ENCODE peak calls at places on chromosomes 5 and 9, in nine cellular contexts. One of them, this sample, is unnamed.

GRCh38 chr9:133347515-133347984 is 381 bp downstream of the MED22 start:
- DNase-seq in heart right ventricle: peak
- DNase-seq in CD8-positive, alpha-beta T cell: peak
- DNase-seq in RWPE1: peak
- DNase-seq in upper lobe of right lung: peak
- DNase-seq in lower lobe of right lung: peak
- DNase-seq in ascending aorta: no peak
- DNase-seq in breast epithelium: no peak
- DNase-seq in left ventricle myocardium inferior: peak
- DNase-seq in this sample: peak

GRCh38 chr9:94699715-94700114 is 26.8 kb upstream of the AOPEP start:
- DNase-seq in heart right ventricle: no peak
- DNase-seq in CD8-positive, alpha-beta T cell: no peak
- DNase-seq in RWPE1: no peak
- DNase-seq in upper lobe of right lung: no peak
- DNase-seq in lower lobe of right lung: no peak
- DNase-seq in ascending aorta: no peak
- DNase-seq in breast epithelium: no peak
- DNase-seq in left ventricle myocardium inferior: no peak
- DNase-seq in this sample: no peak

GRCh38 chr9:123928471-123929176 is 1.3 kb downstream of the DENND1A start:
- DNase-seq in heart right ventricle: no peak
- DNase-seq in CD8-positive, alpha-beta T cell: no peak
- DNase-seq in RWPE1: no peak
- DNase-seq in upper lobe of right lung: no peak
- DNase-seq in lower lobe of right lung: no peak
- DNase-seq in ascending aorta: no peak
- DNase-seq in breast epithelium: no peak
- DNase-seq in left ventricle myocardium inferior: no peak
- DNase-seq in this sample: no peak

GRCh38 chr5:133163839-133164238 is 112.0 kb downstream of the HSPA4 start:
- DNase-seq in heart right ventricle: no peak
- DNase-seq in CD8-positive, alpha-beta T cell: no peak
- DNase-seq in RWPE1: no peak
- DNase-seq in upper lobe of right lung: no peak
- DNase-seq in lower lobe of right lung: no peak
- DNase-seq in ascending aorta: no peak
- DNase-seq in breast epithelium: no peak
- DNase-seq in left ventricle myocardium inferior: no peak
- DNase-seq in this sample: no peak

GRCh38 chr5:68534131-68534940 is 318.8 kb downstream of the PIK3R1 start:
- DNase-seq in heart right ventricle: peak
- DNase-seq in CD8-positive, alpha-beta T cell: no peak
- DNase-seq in RWPE1: no peak
- DNase-seq in upper lobe of right lung: no peak
- DNase-seq in lower lobe of right lung: no peak
- DNase-seq in ascending aorta: no peak
- DNase-seq in breast epithelium: no peak
- DNase-seq in left ventricle myocardium inferior: peak
- DNase-seq in this sample: no peak

GRCh38 chr9:35940474-35941467 is 17.2 kb downstream of the OR2S2 start:
- DNase-seq in heart right ventricle: no peak
- DNase-seq in CD8-positive, alpha-beta T cell: peak
- DNase-seq in RWPE1: no peak
- DNase-seq in upper lobe of right lung: no peak
- DNase-seq in lower lobe of right lung: no peak
- DNase-seq in ascending aorta: no peak
- DNase-seq in breast epithelium: no peak
- DNase-seq in left ventricle myocardium inferior: no peak
- DNase-seq in this sample: no peak

GRCh38 chr5:77367733-77368132 is 124.4 kb downstream of the WDR41 start:
- DNase-seq in heart right ventricle: no peak
- DNase-seq in CD8-positive, alpha-beta T cell: no peak
- DNase-seq in RWPE1: peak
- DNase-seq in upper lobe of right lung: no peak
- DNase-seq in lower lobe of right lung: no peak
- DNase-seq in ascending aorta: peak
- DNase-seq in breast epithelium: no peak
- DNase-seq in left ventricle myocardium inferior: no peak
- DNase-seq in this sample: no peak

GRCh38 chr5:163758283-163758711 is 252.9 kb downstream of the MAT2B start:
- DNase-seq in heart right ventricle: no peak
- DNase-seq in CD8-positive, alpha-beta T cell: no peak
- DNase-seq in RWPE1: no peak
- DNase-seq in upper lobe of right lung: no peak
- DNase-seq in lower lobe of right lung: no peak
- DNase-seq in ascending aorta: no peak
- DNase-seq in breast epithelium: no peak
- DNase-seq in left ventricle myocardium inferior: no peak
- DNase-seq in this sample: no peak

GRCh38 chr9:84146893-84147705 is 166.5 kb downstream of the RMI1 start:
- DNase-seq in heart right ventricle: no peak
- DNase-seq in CD8-positive, alpha-beta T cell: no peak
- DNase-seq in RWPE1: no peak
- DNase-seq in upper lobe of right lung: no peak
- DNase-seq in lower lobe of right lung: no peak
- DNase-seq in ascending aorta: no peak
- DNase-seq in breast epithelium: no peak
- DNase-seq in left ventricle myocardium inferior: no peak
- DNase-seq in this sample: no peak

GRCh38 chr9:110142868-110143866 is 64.8 kb downstream of the C9orf152 start:
- DNase-seq in heart right ventricle: no peak
- DNase-seq in CD8-positive, alpha-beta T cell: no peak
- DNase-seq in RWPE1: no peak
- DNase-seq in upper lobe of right lung: no peak
- DNase-seq in lower lobe of right lung: no peak
- DNase-seq in ascending aorta: no peak
- DNase-seq in breast epithelium: no peak
- DNase-seq in left ventricle myocardium inferior: no peak
- DNase-seq in this sample: no peak

GRCh38 chr5:3311443-3311842 is 284.2 kb upstream of the IRX1 start:
- DNase-seq in heart right ventricle: no peak
- DNase-seq in CD8-positive, alpha-beta T cell: no peak
- DNase-seq in RWPE1: peak
- DNase-seq in upper lobe of right lung: no peak
- DNase-seq in lower lobe of right lung: no peak
- DNase-seq in ascending aorta: no peak
- DNase-seq in breast epithelium: peak
- DNase-seq in left ventricle myocardium inferior: no peak
- DNase-seq in this sample: no peak

GRCh38 chr5:14414007-14414406 is 167.6 kb upstream of the OTULINL start:
- DNase-seq in heart right ventricle: no peak
- DNase-seq in CD8-positive, alpha-beta T cell: peak
- DNase-seq in RWPE1: no peak
- DNase-seq in upper lobe of right lung: no peak
- DNase-seq in lower lobe of right lung: no peak
- DNase-seq in ascending aorta: no peak
- DNase-seq in breast epithelium: no peak
- DNase-seq in left ventricle myocardium inferior: no peak
- DNase-seq in this sample: no peak

GRCh38 chr5:153903321-153903720 is 135.4 kb downstream of the FAM114A2 start:
- DNase-seq in heart right ventricle: no peak
- DNase-seq in CD8-positive, alpha-beta T cell: no peak
- DNase-seq in RWPE1: no peak
- DNase-seq in upper lobe of right lung: no peak
- DNase-seq in lower lobe of right lung: no peak
- DNase-seq in ascending aorta: no peak
- DNase-seq in breast epithelium: no peak
- DNase-seq in left ventricle myocardium inferior: no peak
- DNase-seq in this sample: no peak
- H3K27ac ChIP-seq in heart right ventricle: no peak
- H3K27ac ChIP-seq in CD8-positive, alpha-beta T cell: no peak
- H3K27ac ChIP-seq in RWPE1: no peak
- H3K27ac ChIP-seq in upper lobe of right lung: no peak
- H3K27ac ChIP-seq in lower lobe of right lung: no peak
- H3K27ac ChIP-seq in ascending aorta: peak
- H3K27ac ChIP-seq in breast epithelium: no peak
- H3K27ac ChIP-seq in left ventricle myocardium inferior: no peak
- H3K27ac ChIP-seq in this sample: no peak

DNA sequence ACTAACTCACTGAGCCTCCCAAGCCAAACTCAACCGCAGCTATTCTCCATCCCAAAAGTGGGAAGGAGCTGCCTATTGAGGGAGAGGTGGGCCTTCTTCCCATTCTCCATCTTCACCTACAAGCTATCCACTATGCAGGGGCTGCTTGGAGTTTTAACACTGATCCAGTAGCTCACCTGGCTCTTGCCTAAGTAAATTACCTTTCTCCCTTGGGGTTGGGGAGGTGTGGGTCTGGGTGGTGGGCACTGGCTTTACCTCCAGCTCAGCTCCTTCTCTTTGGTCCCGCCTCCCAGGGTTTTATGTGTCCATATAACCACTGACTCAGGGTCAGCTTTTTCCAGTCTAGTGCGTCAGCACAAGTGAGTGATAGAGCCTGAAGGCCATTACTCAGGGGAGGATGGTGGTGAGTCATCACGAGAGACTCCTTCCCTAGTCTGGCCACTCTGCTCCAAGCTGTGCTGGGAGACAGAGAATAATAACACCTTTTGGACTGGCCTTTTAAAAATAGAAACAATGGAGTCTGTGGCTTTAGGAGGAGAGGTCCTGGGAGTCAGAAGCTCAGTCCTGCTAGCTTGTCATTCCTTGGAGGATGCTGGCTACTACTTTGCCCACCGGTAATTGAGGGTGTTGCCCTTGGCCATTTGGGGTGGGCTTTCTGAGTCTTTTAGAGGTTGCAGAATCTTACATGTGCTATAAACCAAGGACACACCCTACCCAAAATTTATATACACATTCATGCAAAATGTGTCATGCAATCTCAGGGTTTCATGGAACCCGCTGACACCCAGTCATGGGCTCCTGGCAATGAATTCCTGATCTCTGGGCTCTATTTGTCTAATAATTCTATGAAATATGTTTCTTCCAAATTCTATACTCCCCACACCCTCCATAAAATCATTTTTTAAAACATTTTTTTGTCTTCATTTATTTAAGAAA is 35.6 kb upstream of the ATP6V1G1 start:
- DNase-seq in heart right ventricle: no peak
- DNase-seq in CD8-positive, alpha-beta T cell: no peak
- DNase-seq in RWPE1: peak
- DNase-seq in upper lobe of right lung: no peak
- DNase-seq in lower lobe of right lung: no peak
- DNase-seq in ascending aorta: peak
- DNase-seq in breast epithelium: peak
- DNase-seq in left ventricle myocardium inferior: no peak
- DNase-seq in this sample: peak
- H3K27ac ChIP-seq in heart right ventricle: no peak
- H3K27ac ChIP-seq in CD8-positive, alpha-beta T cell: no peak
- H3K27ac ChIP-seq in RWPE1: peak
- H3K27ac ChIP-seq in upper lobe of right lung: no peak
- H3K27ac ChIP-seq in lower lobe of right lung: no peak
- H3K27ac ChIP-seq in ascending aorta: no peak
- H3K27ac ChIP-seq in breast epithelium: no peak
- H3K27ac ChIP-seq in left ventricle myocardium inferior: no peak
- H3K27ac ChIP-seq in this sample: no peak

DNA sequence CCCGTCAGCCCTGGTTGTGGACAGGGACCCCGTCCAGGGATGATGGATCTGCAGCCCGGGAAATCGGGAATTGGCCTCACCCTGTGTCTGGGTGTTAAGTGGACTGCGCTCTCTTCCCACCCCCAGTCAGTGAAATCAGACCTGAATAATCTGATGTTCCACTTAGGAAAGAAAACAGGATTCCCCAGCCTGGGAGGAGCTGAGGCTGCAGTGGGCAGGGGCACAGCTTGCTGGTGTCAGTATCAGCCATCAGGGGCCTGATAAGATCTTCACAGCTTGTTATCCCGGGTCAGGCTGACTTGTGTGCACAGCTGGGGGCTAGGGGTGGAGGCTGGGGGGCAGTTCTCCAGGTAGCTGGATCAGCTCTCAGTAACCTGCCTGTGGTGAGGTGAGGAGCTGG is 29.1 kb downstream of the LMX1B start:
- DNase-seq in heart right ventricle: no peak
- DNase-seq in CD8-positive, alpha-beta T cell: no peak
- DNase-seq in RWPE1: no peak
- DNase-seq in upper lobe of right lung: no peak
- DNase-seq in lower lobe of right lung: no peak
- DNase-seq in ascending aorta: no peak
- DNase-seq in breast epithelium: no peak
- DNase-seq in left ventricle myocardium inferior: no peak
- DNase-seq in this sample: no peak
- H3K27ac ChIP-seq in heart right ventricle: no peak
- H3K27ac ChIP-seq in CD8-positive, alpha-beta T cell: no peak
- H3K27ac ChIP-seq in RWPE1: no peak
- H3K27ac ChIP-seq in upper lobe of right lung: no peak
- H3K27ac ChIP-seq in lower lobe of right lung: no peak
- H3K27ac ChIP-seq in ascending aorta: no peak
- H3K27ac ChIP-seq in breast epithelium: peak
- H3K27ac ChIP-seq in left ventricle myocardium inferior: no peak
- H3K27ac ChIP-seq in this sample: no peak

GRCh38 chr5:65863747-65864146 is 62.6 kb upstream of the ERBIN start:
- DNase-seq in heart right ventricle: no peak
- DNase-seq in CD8-positive, alpha-beta T cell: no peak
- DNase-seq in RWPE1: no peak
- DNase-seq in upper lobe of right lung: no peak
- DNase-seq in lower lobe of right lung: no peak
- DNase-seq in ascending aorta: no peak
- DNase-seq in breast epithelium: no peak
- DNase-seq in left ventricle myocardium inferior: no peak
- DNase-seq in this sample: no peak

GRCh38 chr5:65861830-65862241 is 64.5 kb upstream of the ERBIN start:
- DNase-seq in heart right ventricle: no peak
- DNase-seq in CD8-positive, alpha-beta T cell: no peak
- DNase-seq in RWPE1: peak
- DNase-seq in upper lobe of right lung: no peak
- DNase-seq in lower lobe of right lung: no peak
- DNase-seq in ascending aorta: no peak
- DNase-seq in breast epithelium: peak
- DNase-seq in left ventricle myocardium inferior: no peak
- DNase-seq in this sample: no peak

GRCh38 chr5:65858316-65858715 is 68.1 kb upstream of the ERBIN start:
- DNase-seq in heart right ventricle: no peak
- DNase-seq in CD8-positive, alpha-beta T cell: no peak
- DNase-seq in RWPE1: peak
- DNase-seq in upper lobe of right lung: no peak
- DNase-seq in lower lobe of right lung: no peak
- DNase-seq in ascending aorta: no peak
- DNase-seq in breast epithelium: no peak
- DNase-seq in left ventricle myocardium inferior: no peak
- DNase-seq in this sample: no peak

GRCh38 chr5:65866837-65867508 is 59.4 kb upstream of the ERBIN start:
- DNase-seq in heart right ventricle: no peak
- DNase-seq in CD8-positive, alpha-beta T cell: peak
- DNase-seq in RWPE1: no peak
- DNase-seq in upper lobe of right lung: no peak
- DNase-seq in lower lobe of right lung: no peak
- DNase-seq in ascending aorta: no peak
- DNase-seq in breast epithelium: no peak
- DNase-seq in left ventricle myocardium inferior: no peak
- DNase-seq in this sample: no peak

DNA sequence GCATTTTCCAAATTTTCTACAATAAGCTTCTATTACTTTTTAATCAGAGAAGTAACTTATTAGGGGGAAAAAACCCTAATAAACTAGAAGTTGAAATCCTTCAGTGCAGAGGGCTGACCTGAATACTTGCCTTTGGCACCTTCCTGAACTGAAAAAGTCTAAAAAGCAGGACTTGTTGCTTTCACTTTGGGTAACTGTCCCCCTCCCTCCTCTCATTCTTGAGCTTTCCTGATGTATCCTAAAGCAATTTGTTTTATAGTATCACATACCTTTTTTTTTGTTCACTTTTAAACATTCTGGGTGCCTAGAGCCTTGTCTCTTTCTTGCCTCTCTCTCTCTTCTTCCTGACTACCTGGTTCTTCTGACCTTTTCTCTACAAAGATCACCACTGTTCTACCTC is 64.0 kb upstream of the ERBIN start:
- DNase-seq in heart right ventricle: no peak
- DNase-seq in CD8-positive, alpha-beta T cell: no peak
- DNase-seq in RWPE1: no peak
- DNase-seq in upper lobe of right lung: no peak
- DNase-seq in lower lobe of right lung: no peak
- DNase-seq in ascending aorta: no peak
- DNase-seq in breast epithelium: no peak
- DNase-seq in left ventricle myocardium inferior: no peak
- DNase-seq in this sample: no peak
- H3K27ac ChIP-seq in heart right ventricle: no peak
- H3K27ac ChIP-seq in CD8-positive, alpha-beta T cell: no peak
- H3K27ac ChIP-seq in RWPE1: no peak
- H3K27ac ChIP-seq in upper lobe of right lung: no peak
- H3K27ac ChIP-seq in lower lobe of right lung: no peak
- H3K27ac ChIP-seq in ascending aorta: no peak
- H3K27ac ChIP-seq in breast epithelium: no peak
- H3K27ac ChIP-seq in left ventricle myocardium inferior: no peak
- H3K27ac ChIP-seq in this sample: no peak